ENCODE peak calls at places on chromosomes 7 and 10, in four cellular contexts. Y, A, N and S are unnamed samples. For H3K9me3, the result is how much of the 10 kb centered on the place peaks cover.

GRCh38 chr10:61110188-61110844 is 166.3 kb upstream of the RHOBTB1 start:
- DNase-seq in N (no peak), Y (no peak), A (no peak), S (no peak)

GRCh38 chr7:26291699-26292538 is at the start of gene SNX10:
- DNase-seq in N (peak), A (peak), Y (peak), S (no peak)

GRCh38 chr10:91220194-91220953 is at the start of gene PCGF5:
- DNase-seq in A (peak), N (peak), Y (peak), S (peak)

GRCh38 chr7:28879105-28879504 is 79.0 kb downstream of the TRIL start:
- DNase-seq in N (no peak), Y (no peak), A (no peak), S (no peak)

GRCh38 chr7:149147730-149148653 is 739 bp downstream of the ZNF398 start:
- DNase-seq in Y (no peak), N (peak), A (peak), S (peak)

GRCh38 chr10:71611131-71611530 is 108.4 kb downstream of the C10orf105 start:
- DNase-seq in N (no peak), Y (no peak), A (no peak), S (no peak)

GRCh38 chr7:131151034-131151433 is 176.6 kb upstream of the MKLN1 start:
- DNase-seq in N (no peak), A (no peak), Y (no peak), S (no peak)

GRCh38 chr10:78931333-78932083 is 137.3 kb upstream of the ZMIZ1 start:
- DNase-seq in Y (no peak), A (no peak), N (peak), S (peak)

GRCh38 chr10:44300666-44301649 is 83.9 kb downstream of the CXCL12 start:
- DNase-seq in A (peak), N (peak), Y (no peak), S (no peak)

GRCh38 chr7:116741625-116742316 is 69.8 kb downstream of the MET start:
- DNase-seq in A (no peak), N (no peak), Y (peak), S (no peak)

GRCh38 chr10:22156750-22157149 is 61.1 kb downstream of the EBLN1 start:
- DNase-seq in N (no peak), A (no peak), Y (no peak), S (no peak)

GRCh38 chr10:79904671-79905321 is 44.1 kb downstream of the SFTPD start:
- DNase-seq in A (peak), N (peak), Y (peak), S (peak)

GRCh38 chr7:151304856-151305255 is 36.8 kb upstream of the NUB1 start:
- DNase-seq in Y (no peak), A (no peak), N (no peak), S (no peak)

GRCh38 chr10:104209575-104210198 is 22.5 kb downstream of the CFAP43 start:
- DNase-seq in A (peak), Y (no peak), N (no peak), S (no peak)

GRCh38 chr10:86362129-86362527 is 4.5 kb downstream of the GRID1 start:
- DNase-seq in A (no peak), Y (no peak), N (no peak), S (peak)

GRCh38 chr10:124117511-124117785 is 24.1 kb upstream of the CHST15 start:
- DNase-seq in N (no peak), Y (no peak), A (no peak), S (no peak)

GRCh38 chr7:128025380-128025779 is 5.9 kb downstream of the LRRC4 start:
- DNase-seq in Y (no peak), N (no peak), A (no peak), S (no peak)

GRCh38 chr7:10282909-10283308 is 690.8 kb upstream of the PHF14 start:
- DNase-seq in A (no peak), N (no peak), Y (no peak), S (no peak)

GRCh38 chr7:155533120-155533826 is 13.1 kb downstream of the CNPY1 start:
- DNase-seq in N (no peak), A (no peak), Y (no peak), S (no peak)

GRCh38 chr7:100446040-100446439 is 9.7 kb upstream of the PPP1R35 start:
- DNase-seq in Y (no peak), N (no peak), A (no peak), S (no peak)

GRCh38 chr10:16690417-16690816 is 126.8 kb downstream of the RSU1 start:
- DNase-seq in A (no peak), Y (no peak), N (no peak), S (no peak)

GRCh38 chr7:103989785-103990775 is 622 bp upstream of the RELN start:
- DNase-seq in A (no peak), Y (no peak), N (no peak), S (no peak)

GRCh38 chr7:134593530-134594392 is 44.9 kb downstream of the AKR1B15 start:
- DNase-seq in A (peak), N (peak), Y (peak), S (peak)

GRCh38 chr10:33952692-33953360 is 618.4 kb upstream of the NRP1 start:
- DNase-seq in Y (no peak), A (no peak), N (no peak), S (no peak)

GRCh38 chr7:1533569-1534329 is 3.2 kb downstream of the MAFK start:
- DNase-seq in Y (no peak), N (peak), A (peak), S (peak)

GRCh38 chr7:129160161-129160911 is 15.8 kb downstream of the TSPAN33 start:
- DNase-seq in Y (no peak), N (no peak), A (no peak), S (no peak)

GRCh38 chr7:40833541-40834234 is 698.9 kb downstream of the SUGCT start:
- DNase-seq in A (no peak), N (no peak), Y (no peak), S (no peak)

GRCh38 chr10:102783541-102783930 is 39.8 kb downstream of the WBP1L start:
- DNase-seq in A (no peak), Y (no peak), N (no peak), S (no peak)

GRCh38 chr10:36172574-36172973 is 530.5 kb upstream of the FZD8 start:
- DNase-seq in A (no peak), N (no peak), Y (no peak), S (no peak)

GRCh38 chr10:36170943-36171501 is 528.9 kb upstream of the FZD8 start:
- DNase-seq in N (no peak), Y (no peak), A (no peak), S (no peak)

GRCh38 chr10:36171546-36171945 is 529.5 kb upstream of the FZD8 start:
- DNase-seq in N (no peak), A (no peak), Y (no peak), S (no peak)

GRCh38 chr10:36172054-36172531 is 530.0 kb upstream of the FZD8 start:
- DNase-seq in A (no peak), Y (no peak), N (no peak), S (no peak)

DNA sequence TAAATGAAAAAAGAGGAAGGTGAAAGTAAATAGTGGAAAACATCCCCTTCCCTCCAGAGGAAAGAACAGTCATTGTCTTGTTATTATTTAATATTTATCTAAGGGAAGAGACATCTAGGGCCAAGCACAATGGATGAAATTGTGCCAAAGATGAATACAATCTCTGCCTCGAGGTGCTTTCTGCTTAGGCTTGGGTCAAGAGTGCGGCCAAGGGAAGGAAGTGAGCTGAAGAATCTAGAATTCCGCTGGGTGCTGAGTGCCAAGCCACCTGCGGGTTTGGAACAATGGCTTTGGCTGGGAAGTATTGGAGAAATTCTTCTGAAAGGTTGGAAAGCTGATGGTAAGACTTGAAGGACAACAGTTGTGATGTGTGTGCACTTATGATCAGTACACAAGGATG is 531.3 kb upstream of the FZD8 start:
- DNase-seq in Y (no peak), A (no peak), N (no peak), S (no peak)
- H3K27ac ChIP-seq in Y (no peak), A (no peak), N (no peak), S (peak)

DNA sequence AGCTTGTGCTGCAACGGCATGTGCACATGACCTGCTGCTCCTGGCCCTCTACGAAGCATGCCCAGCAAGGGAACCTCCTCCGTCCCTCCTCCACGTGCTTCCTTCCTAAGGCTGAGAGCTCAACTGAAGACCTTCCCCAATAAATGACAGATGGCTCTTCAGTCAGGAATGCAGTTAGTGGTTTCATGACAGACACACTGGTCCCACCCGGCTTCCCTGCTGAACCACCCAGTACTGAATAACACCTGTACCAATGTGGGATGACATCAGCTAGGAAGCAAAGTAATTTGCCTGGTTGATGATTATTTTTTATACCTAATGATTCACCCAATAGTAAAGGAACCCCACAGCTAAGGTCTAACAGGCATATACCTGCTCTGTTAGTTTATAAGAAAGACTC is 69.1 kb downstream of the SCRN1 start:
- DNase-seq in Y (no peak), A (no peak), N (no peak), S (no peak)
- H3K9me3 ChIP-seq in Y (under half), A (under half), N (under half), S (under half)

GRCh38 chr7:102128303-102128702 is 158.4 kb upstream of the SH2B2 start:
- DNase-seq in Y (no peak), N (no peak), A (no peak), S (no peak)

GRCh38 chr7:102129636-102130370 is 156.9 kb upstream of the SH2B2 start:
- DNase-seq in A (no peak), Y (no peak), N (no peak), S (no peak)

DNA sequence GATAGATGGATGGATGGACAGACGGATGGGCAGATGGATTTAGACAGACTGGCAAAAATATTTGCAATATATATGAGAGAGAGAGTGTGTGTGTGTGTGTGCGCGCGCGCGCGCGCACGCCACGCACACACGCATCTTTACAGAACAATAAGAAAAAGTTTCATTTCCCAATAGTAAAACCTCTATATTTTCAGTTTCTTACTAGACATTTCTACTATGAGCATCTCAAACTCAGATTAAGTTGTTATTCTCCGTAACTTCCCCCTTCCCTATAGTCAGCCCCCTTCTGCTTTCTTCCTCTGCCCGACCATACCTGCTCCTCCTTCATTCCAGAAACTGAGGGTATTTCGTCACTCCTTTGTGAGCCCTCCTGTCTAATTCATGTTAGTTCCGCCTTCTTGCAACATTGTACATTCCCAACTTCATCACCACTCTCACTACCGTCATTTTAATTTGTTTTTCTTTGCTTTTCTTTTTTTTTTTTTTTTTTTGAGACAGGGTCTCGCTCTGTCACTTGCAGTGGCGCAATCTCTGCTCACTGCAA is 154.4 kb upstream of the SH2B2 start:
- DNase-seq in A (no peak), Y (no peak), N (no peak), S (no peak)
- H3K27ac ChIP-seq in A (no peak), Y (no peak), N (no peak), S (no peak)

GRCh38 chr10:111999205-111999914 is 184.2 kb downstream of the GPAM start:
- DNase-seq in Y (no peak), A (no peak), N (no peak), S (no peak)
- H3K9me3 ChIP-seq in Y (under half), A (under half), N (under half), S (under half)

GRCh38 chr10:29668628-29669027 is 33.9 kb upstream of the SVIL start:
- DNase-seq in A (no peak), Y (no peak), N (no peak), S (no peak)
- H3K27ac ChIP-seq in A (no peak), Y (no peak), N (no peak), S (peak)

GRCh38 chr7:157703131-157703530 is 366.3 kb downstream of the DNAJB6 start:
- DNase-seq in N (no peak), Y (no peak), A (no peak), S (no peak)

GRCh38 chr7:157702311-157703023 is 365.7 kb downstream of the DNAJB6 start:
- DNase-seq in Y (no peak), A (no peak), N (no peak), S (no peak)

GRCh38 chr7:157700237-157701005 is 363.6 kb downstream of the DNAJB6 start:
- DNase-seq in N (no peak), A (no peak), Y (no peak), S (peak)

GRCh38 chr7:157699357-157700013 is 362.7 kb downstream of the DNAJB6 start:
- DNase-seq in N (no peak), A (no peak), Y (no peak), S (peak)

DNA sequence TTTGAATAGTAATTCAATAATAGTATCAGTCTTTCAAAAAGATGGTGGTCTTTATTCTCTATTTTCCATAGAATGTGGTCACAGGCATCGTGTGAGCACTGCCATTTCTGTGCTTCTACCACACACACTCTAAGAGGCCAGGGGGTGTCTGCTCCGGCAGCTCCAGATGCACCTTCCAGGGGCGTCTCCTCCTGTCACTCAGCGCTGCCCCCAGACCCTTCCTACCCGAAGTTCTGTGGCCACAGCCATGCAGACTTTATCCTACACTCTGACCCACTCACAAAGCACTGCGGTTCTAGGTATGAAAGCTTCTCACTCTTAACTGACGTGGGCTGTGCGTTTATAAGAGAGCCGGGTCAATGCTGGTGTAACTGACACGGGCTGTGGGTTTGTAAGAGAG is 364.6 kb downstream of the DNAJB6 start:
- DNase-seq in A (no peak), Y (no peak), N (no peak), S (no peak)
- H3K9me3 ChIP-seq in A (under half), Y (under half), N (under half), S (under half)

GRCh38 chr10:66942407-66942806 is 16.6 kb downstream of the LRRTM3 start:
- DNase-seq in Y (no peak), N (no peak), A (no peak), S (no peak)
- H3K27ac ChIP-seq in Y (no peak), N (no peak), A (no peak), S (no peak)

DNA sequence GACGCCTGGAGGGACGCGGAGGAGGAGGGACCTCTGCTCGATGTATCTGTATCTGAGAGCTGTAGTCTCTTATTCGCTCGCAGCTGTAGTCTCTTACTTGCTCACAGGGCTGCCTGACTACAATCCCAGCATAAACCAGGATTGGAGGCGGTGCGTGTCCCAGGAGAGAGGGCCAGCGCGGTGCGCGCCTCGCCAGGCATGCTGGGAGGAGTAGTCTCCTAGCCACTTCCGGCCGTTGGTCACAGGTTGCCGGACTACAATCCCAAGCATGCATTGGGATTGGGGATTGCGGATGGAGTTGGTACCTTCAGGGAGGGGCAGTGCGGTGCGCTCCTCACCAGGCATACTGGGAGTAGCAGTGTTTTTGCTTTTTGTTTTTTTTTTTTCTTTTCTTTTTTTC is 421.7 kb upstream of the NUPR2 start:
- DNase-seq in N (no peak), Y (no peak), A (no peak), S (no peak)
- H3K9me3 ChIP-seq in N (under half), Y (under half), A (under half), S (under half)

GRCh38 chr7:157299613-157300405 is 37.0 kb upstream of the DNAJB6 start:
- DNase-seq in A (no peak), Y (no peak), N (no peak), S (no peak)
- H3K27ac ChIP-seq in A (no peak), Y (no peak), N (no peak), S (no peak)